ENCODE peak calls at places on chromosomes 4 and X, in seven cellular contexts. N is sigmoid colon; A is ovary; Q is HL-60; K is prostate gland; S is tibial artery; L is CD8-positive, alpha-beta T cell. V is an unnamed sample.

GRCh38 chrX:129755779-129756650 is 17.2 kb downstream of the XPNPEP2 start:
- DNase-seq in N (no peak), A (no peak), Q (no peak), K (no peak), S (no peak), L (peak; percentile 70), V (no peak)

GRCh38 chr4:85744950-85745349 is 270.0 kb downstream of the ARHGAP24 start:
- DNase-seq in N (no peak), A (no peak), Q (no peak), K (no peak), S (no peak), L (no peak), V (no peak)

GRCh38 chr4:186144596-186145569 is 40.4 kb downstream of the FAM149A start:
- DNase-seq in N (peak; percentile 79), A (peak; percentile 65), Q (no peak), K (peak; percentile 32), S (peak; percentile 85), L (no peak), V (peak; percentile 90)

GRCh38 chrX:20263474-20263873 is 3.2 kb downstream of the RPS6KA3 start:
- DNase-seq in N (no peak), A (no peak), Q (no peak), K (no peak), S (no peak), L (no peak), V (no peak)

GRCh38 chr4:26468977-26469376 is 21.3 kb downstream of the CCKAR start:
- DNase-seq in N (no peak), A (no peak), Q (no peak), K (no peak), S (no peak), L (no peak), V (no peak)

GRCh38 chrX:120731386-120731785 is 101.5 kb upstream of the C1GALT1C1 start:
- DNase-seq in N (no peak), A (no peak), Q (no peak), K (no peak), S (no peak), L (no peak), V (no peak)

GRCh38 chrX:38183577-38183976 is 37.1 kb downstream of the SRPX start:
- DNase-seq in N (no peak), A (no peak), Q (no peak), K (no peak), S (no peak), L (no peak), V (no peak)

GRCh38 chrX:11540532-11541377 is 125.0 kb downstream of the ARHGAP6 start:
- DNase-seq in N (no peak), A (no peak), Q (peak; percentile 36), K (no peak), S (no peak), L (no peak), V (no peak)

GRCh38 chrX:102517331-102517730 is 792 bp upstream of the TMSB15A start:
- DNase-seq in N (no peak), A (no peak), Q (no peak), K (no peak), S (no peak), L (no peak), V (no peak)

GRCh38 chr4:108117473-108118182 is 51.1 kb downstream of the LEF1 start:
- DNase-seq in N (no peak), A (no peak), Q (no peak), K (no peak), S (no peak), L (no peak), V (no peak)

GRCh38 chr4:2570551-2571222 is 34.2 kb downstream of the FAM193A start:
- DNase-seq in N (no peak), A (no peak), Q (no peak), K (no peak), S (peak; percentile 42), L (peak; percentile 62), V (no peak)

GRCh38 chrX:19792412-19792811 is 95.0 kb downstream of the SH3KBP1 start:
- DNase-seq in N (no peak), A (no peak), Q (peak; percentile 56), K (no peak), S (no peak), L (no peak), V (no peak)

GRCh38 chr4:95181446-95182306 is 367.1 kb downstream of the UNC5C start:
- DNase-seq in N (no peak), A (no peak), Q (no peak), K (no peak), S (no peak), L (no peak), V (no peak)

GRCh38 chr4:21363701-21364100 is 584.9 kb downstream of the KCNIP4 start:
- DNase-seq in N (no peak), A (no peak), Q (no peak), K (no peak), S (no peak), L (no peak), V (no peak)

GRCh38 chr4:147591048-147591577 is 26.1 kb upstream of the TMEM184C start:
- DNase-seq in N (no peak), A (no peak), Q (no peak), K (no peak), S (no peak), L (no peak), V (no peak)

GRCh38 chrX:120781416-120781815 is 94.2 kb downstream of the CT47B1 start:
- DNase-seq in N (no peak), A (no peak), Q (no peak), K (no peak), S (no peak), L (no peak), V (no peak)

GRCh38 chrX:69038826-69039225 is 126.4 kb downstream of the PJA1 start:
- DNase-seq in N (no peak), A (no peak), Q (no peak), K (no peak), S (no peak), L (no peak), V (no peak)

GRCh38 chr4:179415016-179415841 is 1973.0 kb upstream of the AGA start:
- DNase-seq in N (no peak), A (no peak), Q (no peak), K (no peak), S (no peak), L (no peak), V (no peak)

GRCh38 chr4:139934336-139934735 is 219.6 kb downstream of the MAML3 start:
- DNase-seq in N (no peak), A (peak; percentile 59), Q (no peak), K (no peak), S (no peak), L (no peak), V (no peak)

GRCh38 chr4:82785248-82786003 is 13.2 kb downstream of the SCD5 start:
- DNase-seq in N (no peak), A (peak; percentile 51), Q (no peak), K (no peak), S (no peak), L (peak; percentile 7), V (no peak)

GRCh38 chrX:86195343-86195742 is 47.1 kb downstream of the DACH2 start:
- DNase-seq in N (no peak), A (no peak), Q (no peak), K (no peak), S (no peak), L (no peak), V (no peak)

GRCh38 chrX:150763810-150764209 is 70.6 kb downstream of the MTMR1 start:
- DNase-seq in N (no peak), A (no peak), Q (no peak), K (no peak), S (no peak), L (no peak), V (no peak)

GRCh38 chrX:107826286-107827136 is 845 bp downstream of the MID2 start:
- DNase-seq in N (peak; percentile 67), A (peak; percentile 27), Q (no peak), K (peak; percentile 15), S (peak; percentile 63), L (peak; percentile 55), V (no peak)

GRCh38 chrX:71650333-71650969 is 16.9 kb upstream of the LOC101059915 start:
- DNase-seq in N (no peak), A (no peak), Q (peak; percentile 34), K (no peak), S (no peak), L (peak; percentile 62), V (peak; percentile 7)

DNA sequence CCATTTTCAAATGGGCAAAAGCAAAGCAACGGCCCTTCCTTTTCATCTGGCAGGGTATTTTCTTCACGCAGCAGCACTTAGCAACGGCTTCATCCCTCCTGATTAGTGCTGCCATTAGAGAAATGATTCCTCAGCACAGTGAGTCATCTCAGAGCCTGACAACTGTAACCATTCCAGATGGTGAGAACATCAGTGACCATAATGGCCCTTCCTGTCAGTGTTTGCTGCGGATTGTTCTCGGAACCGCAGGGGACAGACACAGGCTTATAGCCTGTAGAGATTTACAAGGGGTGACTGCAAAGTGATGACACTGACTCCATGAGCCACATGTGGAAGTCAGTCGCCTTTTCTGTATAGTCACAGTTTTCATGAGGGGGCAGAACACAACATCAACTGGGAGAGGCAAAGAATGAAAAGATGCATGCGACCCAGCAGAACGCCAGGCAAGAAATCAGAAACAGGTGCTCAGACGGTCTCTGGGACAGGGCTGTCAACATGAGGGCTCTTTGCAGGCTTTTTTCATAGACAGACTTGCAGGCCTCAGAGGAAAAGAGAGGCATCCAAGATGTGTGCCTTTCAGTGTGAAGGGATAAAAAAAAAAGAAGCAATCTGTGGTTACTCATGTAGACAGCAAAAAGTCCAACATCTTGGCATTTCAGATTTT is 69.9 kb upstream of the FBXW7 start:
- DNase-seq in N (no peak), A (no peak), Q (no peak), K (no peak), S (no peak), L (no peak), V (no peak)
- H3K4me3 ChIP-seq in N (no peak overlapping the region), A (no peak overlapping the region), Q (no peak overlapping the region), K (no peak overlapping the region), S (no peak overlapping the region), L (no peak overlapping the region), V (no peak overlapping the region)

GRCh38 chrX:99078301-99078700 is 1331.8 kb downstream of the PCDH19 start:
- DNase-seq in N (no peak), A (no peak), Q (no peak), K (no peak), S (no peak), L (no peak), V (no peak)

GRCh38 chrX:99077099-99077498 is 1333.0 kb downstream of the PCDH19 start:
- DNase-seq in N (no peak), A (no peak), Q (no peak), K (no peak), S (no peak), L (no peak), V (no peak)
- H3K27ac ChIP-seq in N (no peak overlapping the region), A (no peak overlapping the region), Q (no peak overlapping the region), K (no peak overlapping the region), S (no peak overlapping the region), L (no peak overlapping the region), V (no peak overlapping the region)

DNA sequence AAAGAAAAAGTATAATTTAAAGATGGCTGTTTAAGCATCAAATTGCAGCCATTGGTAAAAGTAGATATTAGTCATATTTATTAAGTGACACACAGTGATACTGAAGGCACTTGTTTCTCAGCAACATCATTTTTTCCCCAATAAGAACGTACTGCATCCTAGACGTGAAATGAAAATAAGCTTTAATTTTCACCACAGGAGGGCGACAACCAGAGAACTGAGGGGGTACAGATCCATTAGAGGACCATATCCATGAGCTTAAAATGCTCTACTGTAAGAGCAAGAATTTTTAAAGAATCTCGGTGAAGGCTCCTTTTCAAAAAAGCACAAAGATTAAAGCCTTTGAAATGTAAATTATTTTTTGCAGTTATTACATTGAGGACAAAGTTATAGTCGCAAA is 33.4 kb downstream of the FRG1 start:
- DNase-seq in N (no peak), A (no peak), Q (no peak), K (no peak), S (no peak), L (no peak), V (no peak)
- TF ChIP-seq CTCF in N (no peak), A (no peak), Q (no peak), K (no peak), S (no peak), L (no peak), V (no peak)

GRCh38 chr4:726235-726787 is 20.7 kb downstream of the PCGF3 start:
- DNase-seq in N (no peak), A (peak; percentile 29), Q (no peak), K (no peak), S (no peak), L (no peak), V (no peak)
- H3K4me3 ChIP-seq in N (no peak overlapping the region), A (no peak overlapping the region), Q (no peak overlapping the region), K (no peak overlapping the region), S (no peak overlapping the region), L (no peak overlapping the region), V (no peak overlapping the region)

V was measured in coronary artery.